ENCODE peak calls at places on chromosomes 13 and 19, in nine cellular contexts. D is dermis microvascular lymphatic vessel endothelial cell; A is NT2/D1; Y is psoas muscle; X is cardiac muscle cell; S is lower leg skin; H is COR-L47; Z is activated CD4-positive, alpha-beta memory T cell treated with anti-CD3 and anti-CD28 coated beads for 36 hours; J is NCI-H526. M is an unnamed sample.

GRCh38 chr19:14472202-14472961 is 2.8 kb downstream of the PTGER1 start:
- DNase-seq in Y (peak), S (peak), X (peak), D (peak), H (peak), J (no peak), A (no peak), Z (peak), M (peak)

GRCh38 chr13:107231941-107232340 is 664.0 kb upstream of the ARGLU1 start:
- DNase-seq in H (no peak), A (no peak), X (no peak), D (no peak), J (no peak), Y (no peak), S (no peak), Z (no peak), M (no peak)

GRCh38 chr19:11499890-11500420 is 5.7 kb downstream of the ZNF653 start:
- DNase-seq in A (no peak), H (no peak), Z (no peak), Y (no peak), S (no peak), J (no peak), X (peak), D (no peak), M (no peak)

GRCh38 chr13:56773148-56773547 is 367.6 kb upstream of the PRR20A start:
- DNase-seq in J (no peak), X (no peak), D (no peak), Z (no peak), A (no peak), H (no peak), S (no peak), Y (no peak), M (no peak)

GRCh38 chr19:13888281-13888680 is 11.3 kb downstream of the NANOS3 start:
- DNase-seq in Z (no peak), A (no peak), H (no peak), X (no peak), Y (no peak), D (no peak), S (no peak), J (no peak), M (no peak)

GRCh38 chr13:66665991-66666390 is 564.1 kb downstream of the PCDH9 start:
- DNase-seq in Y (peak), X (peak), D (peak), A (peak), Z (no peak), S (no peak), H (peak), J (no peak), M (no peak)

GRCh38 chr19:17968376-17968775 is 1.5 kb downstream of the KCNN1 start:
- DNase-seq in Z (no peak), D (no peak), H (no peak), J (no peak), Y (no peak), A (no peak), X (no peak), S (no peak), M (no peak)

GRCh38 chr19:31408460-31409124 is 59.4 kb upstream of the TSHZ3 start:
- DNase-seq in A (no peak), X (no peak), D (no peak), S (no peak), Y (no peak), J (no peak), H (no peak), Z (no peak), M (peak)

GRCh38 chr13:25171517-25172302 is at the start of gene AMER2:
- DNase-seq in A (no peak), Y (no peak), H (peak), S (no peak), J (peak), Z (no peak), X (peak), D (peak), M (no peak)

M was measured in SJSA1.